ENCODE peak calls at places on chromosomes 1 and 21, in eight cellular contexts. One of them, this sample, is unnamed.

GRCh38 chr21:33682992-33683627 is 40.8 kb downstream of the ITSN1 start:
- DNase-seq in mammary epithelial cell: peak; percentile 93
- DNase-seq in IMR-90: peak; percentile 88
- DNase-seq in endodermal cell: no peak
- DNase-seq in PC-3: peak; percentile 86
- DNase-seq in neural progenitor cell: no peak
- DNase-seq in mesendoderm: peak; percentile 95
- DNase-seq in fibroblast of lung: peak; percentile 77
- DNase-seq in this sample: no peak

GRCh38 chr1:234608026-234608719 is 1.8 kb downstream of the IRF2BP2 start:
- DNase-seq in mammary epithelial cell: peak; percentile 93
- DNase-seq in IMR-90: peak; percentile 96
- DNase-seq in endodermal cell: peak; percentile 81
- DNase-seq in PC-3: peak; percentile 80
- DNase-seq in neural progenitor cell: peak; percentile 71
- DNase-seq in mesendoderm: peak; percentile 86
- DNase-seq in fibroblast of lung: peak; percentile 95
- DNase-seq in this sample: peak; percentile 92

GRCh38 chr1:89953072-89953626 is 41.8 kb upstream of the ZNF326 start:
- DNase-seq in mammary epithelial cell: peak; percentile 95
- DNase-seq in IMR-90: peak; percentile 92
- DNase-seq in endodermal cell: peak; percentile 81
- DNase-seq in PC-3: peak; percentile 95
- DNase-seq in neural progenitor cell: peak; percentile 34
- DNase-seq in mesendoderm: peak; percentile 90
- DNase-seq in fibroblast of lung: peak; percentile 77
- DNase-seq in this sample: peak; percentile 80

GRCh38 chr1:9763914-9764313 is 59.9 kb downstream of the CLSTN1 start:
- DNase-seq in mammary epithelial cell: no peak
- DNase-seq in IMR-90: no peak
- DNase-seq in endodermal cell: no peak
- DNase-seq in PC-3: no peak
- DNase-seq in neural progenitor cell: no peak
- DNase-seq in mesendoderm: no peak
- DNase-seq in fibroblast of lung: no peak
- DNase-seq in this sample: no peak

GRCh38 chr1:28718601-28719331 is 18.0 kb upstream of the YTHDF2 start:
- DNase-seq in mammary epithelial cell: no peak
- DNase-seq in IMR-90: peak; percentile 67
- DNase-seq in endodermal cell: peak; percentile 50
- DNase-seq in PC-3: no peak
- DNase-seq in neural progenitor cell: peak; percentile 18
- DNase-seq in mesendoderm: peak; percentile 43
- DNase-seq in fibroblast of lung: peak; percentile 49
- DNase-seq in this sample: no peak

GRCh38 chr1:112881742-112882127 is 74.3 kb downstream of the SLC16A1 start:
- DNase-seq in mammary epithelial cell: no peak
- DNase-seq in IMR-90: peak; percentile 22
- DNase-seq in endodermal cell: no peak
- DNase-seq in PC-3: no peak
- DNase-seq in neural progenitor cell: no peak
- DNase-seq in mesendoderm: no peak
- DNase-seq in fibroblast of lung: no peak
- DNase-seq in this sample: no peak

GRCh38 chr1:168504064-168504837 is 39.5 kb downstream of the XCL2 start:
- DNase-seq in mammary epithelial cell: peak; percentile 70
- DNase-seq in IMR-90: peak; percentile 47
- DNase-seq in endodermal cell: no peak
- DNase-seq in PC-3: no peak
- DNase-seq in neural progenitor cell: no peak
- DNase-seq in mesendoderm: no peak
- DNase-seq in fibroblast of lung: peak; percentile 88
- DNase-seq in this sample: no peak

GRCh38 chr1:158999301-159000069 is 10.2 kb upstream of the IFI16 start:
- DNase-seq in mammary epithelial cell: peak; percentile 63
- DNase-seq in IMR-90: peak; percentile 88
- DNase-seq in endodermal cell: peak; percentile 94
- DNase-seq in PC-3: peak; percentile 27
- DNase-seq in neural progenitor cell: peak; percentile 90
- DNase-seq in mesendoderm: peak; percentile 99
- DNase-seq in fibroblast of lung: peak; percentile 98
- DNase-seq in this sample: peak; percentile 86

GRCh38 chr21:42112857-42113256 is 41.7 kb downstream of the UMODL1 start:
- DNase-seq in mammary epithelial cell: no peak
- DNase-seq in IMR-90: peak; percentile 68
- DNase-seq in endodermal cell: no peak
- DNase-seq in PC-3: peak; percentile 53
- DNase-seq in neural progenitor cell: no peak
- DNase-seq in mesendoderm: no peak
- DNase-seq in fibroblast of lung: peak; percentile 30
- DNase-seq in this sample: peak; percentile 18

GRCh38 chr1:119686661-119687060 is 25.1 kb upstream of the PHGDH start:
- DNase-seq in mammary epithelial cell: peak; percentile 92
- DNase-seq in IMR-90: no peak
- DNase-seq in endodermal cell: no peak
- DNase-seq in PC-3: peak; percentile 97
- DNase-seq in neural progenitor cell: no peak
- DNase-seq in mesendoderm: peak; percentile 15
- DNase-seq in fibroblast of lung: no peak
- DNase-seq in this sample: no peak

GRCh38 chr1:175968486-175969182 is 225.2 kb upstream of the TNR start:
- DNase-seq in mammary epithelial cell: no peak
- DNase-seq in IMR-90: peak; percentile 45
- DNase-seq in endodermal cell: no peak
- DNase-seq in PC-3: no peak
- DNase-seq in neural progenitor cell: no peak
- DNase-seq in mesendoderm: peak; percentile 23
- DNase-seq in fibroblast of lung: no peak
- DNase-seq in this sample: no peak

GRCh38 chr1:53368314-53369033 is 40.6 kb upstream of the LRP8 start:
- DNase-seq in mammary epithelial cell: no peak
- DNase-seq in IMR-90: no peak
- DNase-seq in endodermal cell: peak; percentile 55
- DNase-seq in PC-3: no peak
- DNase-seq in neural progenitor cell: no peak
- DNase-seq in mesendoderm: no peak
- DNase-seq in fibroblast of lung: no peak
- DNase-seq in this sample: peak; percentile 56

GRCh38 chr1:53299233-53299632 is 28.6 kb downstream of the LRP8 start:
- DNase-seq in mammary epithelial cell: no peak
- DNase-seq in IMR-90: no peak
- DNase-seq in endodermal cell: no peak
- DNase-seq in PC-3: no peak
- DNase-seq in neural progenitor cell: no peak
- DNase-seq in mesendoderm: no peak
- DNase-seq in fibroblast of lung: no peak
- DNase-seq in this sample: no peak

GRCh38 chr1:21289700-21290545 is at the start of gene ECE1:
- DNase-seq in mammary epithelial cell: no peak
- DNase-seq in IMR-90: no peak
- DNase-seq in endodermal cell: peak; percentile 90
- DNase-seq in PC-3: peak; percentile 49
- DNase-seq in neural progenitor cell: peak; percentile 76
- DNase-seq in mesendoderm: peak; percentile 76
- DNase-seq in fibroblast of lung: no peak
- DNase-seq in this sample: peak; percentile 84

GRCh38 chr1:3125078-3125477 is 56.1 kb downstream of the PRDM16 start:
- DNase-seq in mammary epithelial cell: no peak
- DNase-seq in IMR-90: no peak
- DNase-seq in endodermal cell: no peak
- DNase-seq in PC-3: no peak
- DNase-seq in neural progenitor cell: peak; percentile 67
- DNase-seq in mesendoderm: no peak
- DNase-seq in fibroblast of lung: no peak
- DNase-seq in this sample: no peak

GRCh38 chr1:61104213-61104612 is 21.9 kb downstream of the NFIA start:
- DNase-seq in mammary epithelial cell: no peak
- DNase-seq in IMR-90: no peak
- DNase-seq in endodermal cell: no peak
- DNase-seq in PC-3: no peak
- DNase-seq in neural progenitor cell: no peak
- DNase-seq in mesendoderm: no peak
- DNase-seq in fibroblast of lung: no peak
- DNase-seq in this sample: no peak

GRCh38 chr21:35491920-35492678 is 443.0 kb upstream of the RUNX1 start:
- DNase-seq in mammary epithelial cell: no peak
- DNase-seq in IMR-90: no peak
- DNase-seq in endodermal cell: no peak
- DNase-seq in PC-3: no peak
- DNase-seq in neural progenitor cell: no peak
- DNase-seq in mesendoderm: no peak
- DNase-seq in fibroblast of lung: no peak
- DNase-seq in this sample: peak; percentile 49

GRCh38 chr1:5119496-5120234 is 465.3 kb downstream of the AJAP1 start:
- DNase-seq in mammary epithelial cell: no peak
- DNase-seq in IMR-90: no peak
- DNase-seq in endodermal cell: peak; percentile 82
- DNase-seq in PC-3: peak; percentile 8
- DNase-seq in neural progenitor cell: peak; percentile 67
- DNase-seq in mesendoderm: peak; percentile 83
- DNase-seq in fibroblast of lung: no peak
- DNase-seq in this sample: no peak

GRCh38 chr1:1371354-1371740 is 3.7 kb downstream of the AURKAIP1 start:
- DNase-seq in mammary epithelial cell: no peak
- DNase-seq in IMR-90: no peak
- DNase-seq in endodermal cell: no peak
- DNase-seq in PC-3: no peak
- DNase-seq in neural progenitor cell: no peak
- DNase-seq in mesendoderm: no peak
- DNase-seq in fibroblast of lung: no peak
- DNase-seq in this sample: peak; percentile 75

GRCh38 chr1:21126324-21126723 is 50.4 kb downstream of the EIF4G3 start:
- DNase-seq in mammary epithelial cell: no peak
- DNase-seq in IMR-90: no peak
- DNase-seq in endodermal cell: peak; percentile 73
- DNase-seq in PC-3: peak; percentile 13
- DNase-seq in neural progenitor cell: no peak
- DNase-seq in mesendoderm: peak; percentile 65
- DNase-seq in fibroblast of lung: no peak
- DNase-seq in this sample: no peak

GRCh38 chr1:173112129-173112528 is 61.4 kb upstream of the TNFSF18 start:
- DNase-seq in mammary epithelial cell: peak; percentile 62
- DNase-seq in IMR-90: peak; percentile 67
- DNase-seq in endodermal cell: no peak
- DNase-seq in PC-3: peak; percentile 49
- DNase-seq in neural progenitor cell: no peak
- DNase-seq in mesendoderm: no peak
- DNase-seq in fibroblast of lung: peak; percentile 33
- DNase-seq in this sample: no peak

DNA sequence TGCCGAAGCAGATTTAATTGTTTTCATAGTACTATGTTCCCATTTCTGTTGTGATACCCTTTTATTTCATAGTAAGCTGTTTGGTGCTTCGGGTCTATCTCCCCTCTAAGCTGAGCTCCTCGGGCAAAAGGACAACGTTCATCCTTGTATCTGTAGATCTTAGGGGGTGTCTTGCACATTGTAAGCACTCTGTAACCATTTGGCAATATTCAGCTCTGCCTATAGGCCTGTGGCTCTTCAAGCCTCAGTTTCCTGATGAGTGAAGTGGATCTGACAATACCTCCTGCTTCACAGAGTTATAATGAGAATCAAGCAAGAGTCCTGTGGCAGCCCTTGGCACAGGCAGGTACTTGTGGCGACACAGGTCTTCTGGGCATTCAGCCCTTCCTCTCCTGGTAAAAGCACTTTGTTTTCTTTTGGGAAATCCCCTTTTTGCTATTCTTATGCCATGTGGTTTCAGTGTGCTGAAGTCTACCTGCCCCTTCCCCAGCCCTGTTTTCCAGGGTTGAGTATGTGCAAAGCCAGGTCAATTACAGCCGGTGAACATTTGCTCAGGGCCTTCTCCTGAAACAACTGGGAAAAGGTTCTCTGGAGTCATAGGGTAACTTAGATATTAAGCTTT is 8.5 kb upstream of the EXO1 start:
- DNase-seq in mammary epithelial cell: no peak
- DNase-seq in IMR-90: no peak
- DNase-seq in endodermal cell: no peak
- DNase-seq in PC-3: no peak
- DNase-seq in neural progenitor cell: no peak
- DNase-seq in mesendoderm: no peak
- DNase-seq in fibroblast of lung: no peak
- DNase-seq in this sample: no peak
- H3K4me3 ChIP-seq in mammary epithelial cell: no peak overlapping the region
- H3K4me3 ChIP-seq in IMR-90: no peak overlapping the region
- H3K4me3 ChIP-seq in endodermal cell: no peak overlapping the region
- H3K4me3 ChIP-seq in PC-3: no peak overlapping the region
- H3K4me3 ChIP-seq in neural progenitor cell: no peak overlapping the region
- H3K4me3 ChIP-seq in mesendoderm: no peak overlapping the region
- H3K4me3 ChIP-seq in fibroblast of lung: no peak overlapping the region
- H3K4me3 ChIP-seq in this sample: no peak overlapping the region

DNA sequence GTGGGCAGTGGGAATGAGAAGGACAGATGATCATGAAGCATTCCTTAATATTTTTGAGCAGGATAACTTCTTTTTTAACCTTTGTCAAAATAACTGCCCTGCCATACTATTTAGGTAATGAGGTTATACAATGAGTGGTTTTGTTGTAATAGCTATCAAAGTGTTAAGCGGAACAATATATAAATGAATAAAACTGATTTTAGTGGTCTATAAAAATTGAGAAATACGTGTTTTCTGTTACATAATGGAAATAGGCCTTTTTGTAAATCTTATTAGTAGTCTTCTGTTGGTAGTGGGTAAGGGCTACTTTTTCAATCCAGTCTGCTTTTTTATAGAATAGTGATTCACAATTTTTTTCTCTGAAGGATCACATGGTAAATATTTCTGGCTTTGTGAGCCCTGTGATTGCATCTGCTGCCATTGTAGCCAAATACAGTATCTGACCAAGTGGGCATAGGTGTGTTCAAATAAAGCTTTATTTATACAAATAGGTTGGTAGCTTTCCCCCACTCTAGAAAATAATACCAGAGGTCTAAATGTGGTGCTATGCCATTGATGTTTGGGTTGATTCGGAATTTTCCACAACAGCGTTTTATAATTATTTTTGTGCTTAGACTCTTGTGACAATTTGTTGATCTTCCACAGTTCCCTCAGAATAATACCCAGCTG is 4.3 kb downstream of the NEK7 start:
- DNase-seq in mammary epithelial cell: no peak
- DNase-seq in IMR-90: no peak
- DNase-seq in endodermal cell: no peak
- DNase-seq in PC-3: no peak
- DNase-seq in neural progenitor cell: no peak
- DNase-seq in mesendoderm: no peak
- DNase-seq in fibroblast of lung: no peak
- DNase-seq in this sample: no peak
- H3K9ac ChIP-seq in mammary epithelial cell: no peak overlapping the region
- H3K9ac ChIP-seq in IMR-90: no peak overlapping the region
- H3K9ac ChIP-seq in endodermal cell: no peak overlapping the region
- H3K9ac ChIP-seq in PC-3: no peak overlapping the region
- H3K9ac ChIP-seq in neural progenitor cell: no peak overlapping the region
- H3K9ac ChIP-seq in mesendoderm: no peak overlapping the region
- H3K9ac ChIP-seq in fibroblast of lung: no peak overlapping the region
- H3K9ac ChIP-seq in this sample: no peak overlapping the region

GRCh38 chr1:161085165-161085564 is 4.2 kb downstream of the NECTIN4 start:
- DNase-seq in mammary epithelial cell: no peak
- DNase-seq in IMR-90: no peak
- DNase-seq in endodermal cell: no peak
- DNase-seq in PC-3: no peak
- DNase-seq in neural progenitor cell: peak; percentile 25
- DNase-seq in mesendoderm: peak; percentile 64
- DNase-seq in fibroblast of lung: no peak
- DNase-seq in this sample: no peak
- H3K4me3 ChIP-seq in mammary epithelial cell: no peak overlapping the region
- H3K4me3 ChIP-seq in IMR-90: no peak overlapping the region
- H3K4me3 ChIP-seq in endodermal cell: no peak overlapping the region
- H3K4me3 ChIP-seq in PC-3: no peak overlapping the region
- H3K4me3 ChIP-seq in neural progenitor cell: no peak overlapping the region
- H3K4me3 ChIP-seq in mesendoderm: no peak overlapping the region
- H3K4me3 ChIP-seq in fibroblast of lung: no peak overlapping the region
- H3K4me3 ChIP-seq in this sample: no peak overlapping the region

GRCh38 chr1:201653238-201653637 is 114.3 kb downstream of the NAV1 start:
- DNase-seq in mammary epithelial cell: no peak
- DNase-seq in IMR-90: no peak
- DNase-seq in endodermal cell: no peak
- DNase-seq in PC-3: no peak
- DNase-seq in neural progenitor cell: peak; percentile 20
- DNase-seq in mesendoderm: peak; percentile 22
- DNase-seq in fibroblast of lung: no peak
- DNase-seq in this sample: no peak
- H3K9ac ChIP-seq in mammary epithelial cell: no peak overlapping the region
- H3K9ac ChIP-seq in IMR-90: no peak overlapping the region
- H3K9ac ChIP-seq in endodermal cell: no peak overlapping the region
- H3K9ac ChIP-seq in PC-3: no peak overlapping the region
- H3K9ac ChIP-seq in neural progenitor cell: no peak overlapping the region
- H3K9ac ChIP-seq in mesendoderm: no peak overlapping the region
- H3K9ac ChIP-seq in fibroblast of lung: no peak overlapping the region
- H3K9ac ChIP-seq in this sample: no peak overlapping the region